ENCODE peak calls at places on chromosomes 2 and 18, in five cellular contexts. H, U, K, V and Z are unnamed samples. For H3K4me1, the result is how much of the 10 kb centered on the place peaks cover.

GRCh38 chr2:97660775-97661417 is 2.9 kb downstream of the ACTR1B start:
- DNase-seq in V (no peak), H (no peak), U (no peak), K (no peak), Z (no peak)

GRCh38 chr2:140344842-140345241 is 1564.7 kb upstream of the NXPH2 start:
- DNase-seq in H (no peak), U (no peak), K (no peak), V (no peak), Z (peak)

GRCh38 chr18:45687617-45688016 is 36.4 kb upstream of the SLC14A1 start:
- DNase-seq in H (no peak), K (no peak), U (no peak), V (no peak), Z (no peak)

GRCh38 chr2:103353754-103354153 is 591.9 kb downstream of the TMEM182 start:
- DNase-seq in U (no peak), K (no peak), H (no peak), V (no peak), Z (no peak)

GRCh38 chr2:209663149-209663548 is 108.5 kb upstream of the UNC80 start:
- DNase-seq in U (no peak), V (no peak), H (no peak), K (no peak), Z (peak)

GRCh38 chr2:239927424-239927981 is 97.6 kb downstream of the NDUFA10 start:
- DNase-seq in U (peak), K (no peak), V (no peak), H (no peak), Z (peak)

GRCh38 chr2:156466739-156467405 is 30.7 kb downstream of the GPD2 start:
- DNase-seq in V (peak), H (peak), U (peak), K (no peak), Z (no peak)

GRCh38 chr2:237663517-237663916 is 36.1 kb downstream of the LRRFIP1 start:
- DNase-seq in K (no peak), U (no peak), H (no peak), V (no peak), Z (no peak)

GRCh38 chr18:50560681-50561629 is 1.1 kb downstream of the MAPK4 start:
- DNase-seq in V (no peak), H (no peak), U (peak), K (no peak), Z (peak)

GRCh38 chr2:239539776-239540100 is 138.9 kb upstream of the HDAC4 start:
- DNase-seq in H (no peak), U (no peak), K (no peak), V (no peak), Z (no peak)

GRCh38 chr2:158618859-158619490 is 162.2 kb downstream of the PKP4 start:
- DNase-seq in H (no peak), U (no peak), K (no peak), V (no peak), Z (peak)

DNA sequence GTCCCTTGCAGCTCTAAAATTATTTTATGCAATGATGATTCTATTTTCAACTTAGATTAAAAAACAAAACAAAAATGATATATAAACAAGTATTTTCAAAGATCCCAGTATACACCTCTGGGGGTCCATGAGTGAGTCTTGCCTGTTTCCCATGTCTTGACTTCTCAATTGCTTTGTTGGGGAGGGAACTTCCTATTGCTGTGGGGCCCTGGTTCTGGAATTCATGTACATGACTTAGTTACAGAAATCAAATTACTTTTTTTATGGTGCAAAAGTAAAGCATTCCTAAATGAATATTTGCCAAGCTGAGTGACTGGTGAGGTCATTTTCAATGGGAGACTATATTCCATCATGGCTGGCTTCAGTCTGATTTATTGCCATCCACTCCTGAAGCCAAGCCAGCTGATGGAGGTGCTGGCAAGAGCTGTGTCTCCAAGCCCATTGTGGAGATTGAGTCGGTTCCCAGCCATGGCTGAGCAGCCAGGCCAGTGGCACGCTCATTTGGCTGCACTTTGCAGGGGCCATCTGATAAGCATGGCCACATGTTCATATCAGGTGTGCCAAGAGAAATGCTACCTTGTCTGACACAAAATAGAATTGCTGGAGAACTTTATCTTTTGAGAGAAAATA is 56.7 kb downstream of the MGAT5 start:
- DNase-seq in V (no peak), K (no peak), U (peak), H (no peak), Z (no peak)
- H3K4me1 ChIP-seq in V (half or more), K (under half), U (under half), H (under half), Z (under half)

DNA sequence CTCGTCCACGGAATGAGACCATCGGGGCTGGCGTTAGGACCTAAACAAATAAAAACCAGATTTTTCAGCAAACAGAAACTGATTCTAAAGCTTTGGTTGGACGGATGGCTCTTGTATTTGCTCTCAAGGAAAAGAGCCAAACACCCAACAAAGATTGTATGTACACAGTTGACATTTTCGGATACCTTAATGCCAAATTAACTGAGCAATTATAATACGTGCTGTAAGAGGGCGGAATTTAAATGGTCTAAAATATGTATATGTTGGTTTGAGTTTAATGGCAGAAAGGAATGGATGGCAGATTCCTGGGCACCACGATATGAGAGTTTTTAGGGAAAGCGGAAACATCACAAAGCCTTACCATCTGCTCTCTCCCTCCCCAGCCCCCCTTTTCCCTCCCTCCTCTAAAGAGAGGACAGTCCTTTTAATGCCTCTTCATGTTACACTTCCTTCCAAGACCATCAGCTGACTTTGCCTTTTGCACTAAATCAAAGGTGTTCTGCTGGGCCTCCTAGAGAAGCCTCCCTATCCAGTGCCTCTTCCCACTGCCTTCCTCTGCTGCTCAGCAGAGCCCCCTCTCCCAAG is 33.2 kb downstream of the STAT1 start:
- DNase-seq in K (no peak), V (no peak), U (no peak), H (no peak), Z (no peak)
- H3K4me1 ChIP-seq in K (under half), V (under half), U (under half), H (under half), Z (under half)

DNA sequence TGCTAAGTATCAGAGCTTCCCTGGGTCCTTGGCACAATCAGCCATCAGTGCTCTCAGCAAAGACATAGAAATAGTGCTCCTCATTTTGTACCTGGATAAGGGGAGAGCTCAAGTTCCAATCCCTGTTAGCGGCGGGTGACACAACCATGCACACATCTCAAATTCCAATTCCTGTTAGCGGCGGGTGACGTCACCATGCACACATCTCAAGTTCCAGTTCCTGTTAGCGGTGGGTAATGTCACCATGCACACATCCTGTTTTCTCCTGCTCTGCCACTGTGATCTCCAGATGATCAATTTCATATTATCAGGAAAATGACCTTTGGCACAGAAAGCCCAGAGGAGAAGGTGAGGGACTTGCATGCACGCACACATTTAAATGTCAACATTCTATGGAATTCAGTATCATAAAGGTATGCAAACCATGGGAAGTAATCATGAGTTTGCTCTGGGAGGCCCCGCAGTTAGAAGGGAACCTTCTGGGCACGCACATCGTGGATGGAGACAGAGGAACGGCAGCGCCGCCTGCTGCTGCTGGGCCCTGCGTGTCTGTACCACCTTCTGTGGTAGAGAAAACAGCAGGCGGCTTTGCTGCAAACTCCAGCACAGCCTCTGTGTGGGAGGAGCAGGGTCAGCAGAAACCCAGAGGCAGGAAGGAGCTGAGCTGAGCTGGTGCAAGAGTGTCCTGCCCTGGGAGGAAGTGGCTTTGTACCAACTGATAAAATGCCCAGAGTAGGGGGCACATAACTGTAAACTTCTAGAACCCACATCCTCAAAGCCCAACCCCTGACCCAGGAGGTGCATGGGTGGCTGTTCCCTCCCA is 77.8 kb downstream of the MBP start:
- DNase-seq in H (peak), K (peak), U (peak), V (peak), Z (peak)
- H3K4me1 ChIP-seq in H (under half), K (under half), U (under half), V (half or more), Z (under half)

GRCh38 chr2:14999114-14999661 is 366.7 kb downstream of the LRATD1 start:
- DNase-seq in U (no peak), K (no peak), H (no peak), V (no peak), Z (no peak)

GRCh38 chr2:14994721-14995120 is 362.2 kb downstream of the LRATD1 start:
- DNase-seq in V (no peak), K (no peak), U (no peak), H (no peak), Z (no peak)

GRCh38 chr2:14996306-14997014 is 363.9 kb downstream of the LRATD1 start:
- DNase-seq in V (no peak), H (no peak), U (no peak), K (no peak), Z (no peak)

DNA sequence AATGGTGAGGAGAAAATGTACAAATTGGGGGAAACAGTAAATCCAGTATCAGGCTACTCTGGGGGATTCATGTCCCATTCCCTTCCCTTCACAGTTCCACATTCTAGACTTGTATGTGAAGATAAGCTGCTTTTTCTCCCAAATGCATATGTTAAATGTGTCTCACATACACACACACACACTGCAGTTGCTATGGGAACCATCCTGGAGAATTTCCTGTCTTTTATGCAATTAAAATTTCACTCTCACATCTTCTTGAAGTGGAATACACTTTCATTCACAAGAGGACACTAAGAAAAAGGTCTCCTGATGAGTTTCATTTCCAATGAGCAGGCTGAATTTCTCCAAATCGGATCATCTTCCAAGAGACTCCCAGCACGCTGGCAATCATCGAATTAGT is 366.0 kb downstream of the LRATD1 start:
- DNase-seq in U (no peak), V (no peak), H (no peak), K (no peak), Z (no peak)
- H3K4me1 ChIP-seq in U (under half), V (under half), H (under half), K (under half), Z (under half)